ENCODE peak calls at places on chromosomes 12 and 14, in eight cellular contexts. One of them, this sample, is unnamed.

GRCh38 chr12:125017801-125018200 is 24.4 kb downstream of the BRI3BP start:
- DNase-seq in sciatic nerve: no peak
- DNase-seq in GM03348: no peak
- DNase-seq in ovary: no peak
- DNase-seq in stimulated activated CD4-positive, alpha-beta T cell treated with anti-CD3 and anti-CD28 coated beads, TNF-alpha, amount 100 ng/mL, for 1 hour: no peak
- DNase-seq in Daoy: no peak
- DNase-seq in HFFc6: no peak
- DNase-seq in activated effector memory CD4-positive, alpha-beta T cell treated with Interleukin-2 at 50 U/mL for 16 hours: no peak
- DNase-seq in this sample: peak; percentile 46

GRCh38 chr12:131365821-131366260 is 345.0 kb upstream of the SFSWAP start:
- DNase-seq in activated effector memory CD4-positive, alpha-beta T cell treated with Interleukin-2 at 50 U/mL for 16 hours: no peak
- DNase-seq in HFFc6: no peak
- DNase-seq in sciatic nerve: no peak
- DNase-seq in stimulated activated CD4-positive, alpha-beta T cell treated with anti-CD3 and anti-CD28 coated beads, TNF-alpha, amount 100 ng/mL, for 1 hour: no peak
- DNase-seq in GM03348: no peak
- DNase-seq in Daoy: no peak
- DNase-seq in ovary: no peak
- DNase-seq in this sample: no peak

GRCh38 chr14:96852823-96853422 is 55.7 kb downstream of the VRK1 start:
- DNase-seq in GM03348: peak; percentile 55
- DNase-seq in ovary: no peak
- DNase-seq in Daoy: peak; percentile 40
- DNase-seq in stimulated activated CD4-positive, alpha-beta T cell treated with anti-CD3 and anti-CD28 coated beads, TNF-alpha, amount 100 ng/mL, for 1 hour: no peak
- DNase-seq in activated effector memory CD4-positive, alpha-beta T cell treated with Interleukin-2 at 50 U/mL for 16 hours: no peak
- DNase-seq in HFFc6: peak; percentile 52
- DNase-seq in sciatic nerve: no peak
- DNase-seq in this sample: no peak

GRCh38 chr12:55624056-55624455 is 12.6 kb upstream of the OR10P1 start:
- DNase-seq in GM03348: no peak
- DNase-seq in Daoy: peak; percentile 18
- DNase-seq in stimulated activated CD4-positive, alpha-beta T cell treated with anti-CD3 and anti-CD28 coated beads, TNF-alpha, amount 100 ng/mL, for 1 hour: no peak
- DNase-seq in HFFc6: no peak
- DNase-seq in activated effector memory CD4-positive, alpha-beta T cell treated with Interleukin-2 at 50 U/mL for 16 hours: no peak
- DNase-seq in ovary: no peak
- DNase-seq in sciatic nerve: no peak
- DNase-seq in this sample: no peak

GRCh38 chr12:6334359-6334758 is 7.5 kb downstream of the TNFRSF1A start:
- DNase-seq in GM03348: no peak
- DNase-seq in activated effector memory CD4-positive, alpha-beta T cell treated with Interleukin-2 at 50 U/mL for 16 hours: no peak
- DNase-seq in ovary: no peak
- DNase-seq in stimulated activated CD4-positive, alpha-beta T cell treated with anti-CD3 and anti-CD28 coated beads, TNF-alpha, amount 100 ng/mL, for 1 hour: no peak
- DNase-seq in sciatic nerve: no peak
- DNase-seq in Daoy: no peak
- DNase-seq in HFFc6: no peak
- DNase-seq in this sample: no peak

GRCh38 chr14:81743605-81744004 is 210.0 kb upstream of the SEL1L start:
- DNase-seq in stimulated activated CD4-positive, alpha-beta T cell treated with anti-CD3 and anti-CD28 coated beads, TNF-alpha, amount 100 ng/mL, for 1 hour: no peak
- DNase-seq in HFFc6: no peak
- DNase-seq in ovary: no peak
- DNase-seq in activated effector memory CD4-positive, alpha-beta T cell treated with Interleukin-2 at 50 U/mL for 16 hours: no peak
- DNase-seq in GM03348: no peak
- DNase-seq in Daoy: no peak
- DNase-seq in sciatic nerve: no peak
- DNase-seq in this sample: no peak

GRCh38 chr12:121036810-121037326 is 2.2 kb downstream of the OASL start:
- DNase-seq in HFFc6: peak; percentile 75
- DNase-seq in sciatic nerve: no peak
- DNase-seq in activated effector memory CD4-positive, alpha-beta T cell treated with Interleukin-2 at 50 U/mL for 16 hours: no peak
- DNase-seq in stimulated activated CD4-positive, alpha-beta T cell treated with anti-CD3 and anti-CD28 coated beads, TNF-alpha, amount 100 ng/mL, for 1 hour: no peak
- DNase-seq in ovary: no peak
- DNase-seq in GM03348: peak; percentile 85
- DNase-seq in Daoy: peak; percentile 69
- DNase-seq in this sample: no peak

GRCh38 chr12:30863839-30864238 is 62.7 kb upstream of the TSPAN11 start:
- DNase-seq in HFFc6: no peak
- DNase-seq in Daoy: no peak
- DNase-seq in sciatic nerve: no peak
- DNase-seq in ovary: no peak
- DNase-seq in GM03348: no peak
- DNase-seq in activated effector memory CD4-positive, alpha-beta T cell treated with Interleukin-2 at 50 U/mL for 16 hours: no peak
- DNase-seq in stimulated activated CD4-positive, alpha-beta T cell treated with anti-CD3 and anti-CD28 coated beads, TNF-alpha, amount 100 ng/mL, for 1 hour: no peak
- DNase-seq in this sample: no peak

GRCh38 chr14:52080817-52081755 is 12.2 kb upstream of the NID2 start:
- DNase-seq in sciatic nerve: no peak
- DNase-seq in activated effector memory CD4-positive, alpha-beta T cell treated with Interleukin-2 at 50 U/mL for 16 hours: no peak
- DNase-seq in GM03348: peak; percentile 70
- DNase-seq in ovary: no peak
- DNase-seq in Daoy: peak; percentile 90
- DNase-seq in stimulated activated CD4-positive, alpha-beta T cell treated with anti-CD3 and anti-CD28 coated beads, TNF-alpha, amount 100 ng/mL, for 1 hour: no peak
- DNase-seq in HFFc6: peak; percentile 93
- DNase-seq in this sample: no peak

GRCh38 chr12:28172434-28173030 is 17.7 kb upstream of the CCDC91 start:
- DNase-seq in ovary: no peak
- DNase-seq in GM03348: peak; percentile 70
- DNase-seq in sciatic nerve: no peak
- DNase-seq in stimulated activated CD4-positive, alpha-beta T cell treated with anti-CD3 and anti-CD28 coated beads, TNF-alpha, amount 100 ng/mL, for 1 hour: no peak
- DNase-seq in HFFc6: peak; percentile 60
- DNase-seq in Daoy: peak; percentile 72
- DNase-seq in activated effector memory CD4-positive, alpha-beta T cell treated with Interleukin-2 at 50 U/mL for 16 hours: no peak
- DNase-seq in this sample: no peak

GRCh38 chr12:67720383-67720856 is 71.9 kb downstream of the DYRK2 start:
- DNase-seq in activated effector memory CD4-positive, alpha-beta T cell treated with Interleukin-2 at 50 U/mL for 16 hours: no peak
- DNase-seq in stimulated activated CD4-positive, alpha-beta T cell treated with anti-CD3 and anti-CD28 coated beads, TNF-alpha, amount 100 ng/mL, for 1 hour: no peak
- DNase-seq in ovary: no peak
- DNase-seq in GM03348: peak; percentile 70
- DNase-seq in HFFc6: peak; percentile 79
- DNase-seq in sciatic nerve: no peak
- DNase-seq in Daoy: peak; percentile 57
- DNase-seq in this sample: no peak

GRCh38 chr14:50785506-50786063 is 45.4 kb downstream of the NIN start:
- DNase-seq in activated effector memory CD4-positive, alpha-beta T cell treated with Interleukin-2 at 50 U/mL for 16 hours: no peak
- DNase-seq in sciatic nerve: no peak
- DNase-seq in stimulated activated CD4-positive, alpha-beta T cell treated with anti-CD3 and anti-CD28 coated beads, TNF-alpha, amount 100 ng/mL, for 1 hour: no peak
- DNase-seq in GM03348: no peak
- DNase-seq in Daoy: no peak
- DNase-seq in HFFc6: no peak
- DNase-seq in ovary: no peak
- DNase-seq in this sample: no peak

GRCh38 chr14:98704441-98704840 is 567.6 kb downstream of the BCL11B start:
- DNase-seq in GM03348: no peak
- DNase-seq in stimulated activated CD4-positive, alpha-beta T cell treated with anti-CD3 and anti-CD28 coated beads, TNF-alpha, amount 100 ng/mL, for 1 hour: no peak
- DNase-seq in sciatic nerve: no peak
- DNase-seq in HFFc6: no peak
- DNase-seq in activated effector memory CD4-positive, alpha-beta T cell treated with Interleukin-2 at 50 U/mL for 16 hours: peak; percentile 18
- DNase-seq in ovary: no peak
- DNase-seq in Daoy: no peak
- DNase-seq in this sample: no peak

GRCh38 chr12:25308761-25309160 is 58.0 kb upstream of the KRAS start:
- DNase-seq in HFFc6: peak; percentile 42
- DNase-seq in Daoy: no peak
- DNase-seq in ovary: no peak
- DNase-seq in GM03348: peak; percentile 19
- DNase-seq in activated effector memory CD4-positive, alpha-beta T cell treated with Interleukin-2 at 50 U/mL for 16 hours: no peak
- DNase-seq in sciatic nerve: no peak
- DNase-seq in stimulated activated CD4-positive, alpha-beta T cell treated with anti-CD3 and anti-CD28 coated beads, TNF-alpha, amount 100 ng/mL, for 1 hour: no peak
- DNase-seq in this sample: no peak

GRCh38 chr14:92500491-92500941 is 13.1 kb upstream of the RIN3 start:
- DNase-seq in HFFc6: no peak
- DNase-seq in GM03348: no peak
- DNase-seq in Daoy: no peak
- DNase-seq in sciatic nerve: no peak
- DNase-seq in stimulated activated CD4-positive, alpha-beta T cell treated with anti-CD3 and anti-CD28 coated beads, TNF-alpha, amount 100 ng/mL, for 1 hour: no peak
- DNase-seq in activated effector memory CD4-positive, alpha-beta T cell treated with Interleukin-2 at 50 U/mL for 16 hours: no peak
- DNase-seq in ovary: no peak
- DNase-seq in this sample: no peak

GRCh38 chr12:1883513-1883912 is 34.9 kb downstream of the CACNA2D4 start:
- DNase-seq in sciatic nerve: no peak
- DNase-seq in GM03348: peak; percentile 5
- DNase-seq in stimulated activated CD4-positive, alpha-beta T cell treated with anti-CD3 and anti-CD28 coated beads, TNF-alpha, amount 100 ng/mL, for 1 hour: no peak
- DNase-seq in Daoy: no peak
- DNase-seq in HFFc6: no peak
- DNase-seq in activated effector memory CD4-positive, alpha-beta T cell treated with Interleukin-2 at 50 U/mL for 16 hours: no peak
- DNase-seq in ovary: no peak
- DNase-seq in this sample: no peak

GRCh38 chr14:53004976-53005375 is 54.1 kb upstream of the FERMT2 start:
- DNase-seq in sciatic nerve: no peak
- DNase-seq in ovary: no peak
- DNase-seq in HFFc6: no peak
- DNase-seq in GM03348: no peak
- DNase-seq in Daoy: no peak
- DNase-seq in stimulated activated CD4-positive, alpha-beta T cell treated with anti-CD3 and anti-CD28 coated beads, TNF-alpha, amount 100 ng/mL, for 1 hour: no peak
- DNase-seq in activated effector memory CD4-positive, alpha-beta T cell treated with Interleukin-2 at 50 U/mL for 16 hours: no peak
- DNase-seq in this sample: no peak

GRCh38 chr14:55814064-55814463 is 234.1 kb downstream of the KTN1 start:
- DNase-seq in GM03348: no peak
- DNase-seq in HFFc6: no peak
- DNase-seq in ovary: no peak
- DNase-seq in stimulated activated CD4-positive, alpha-beta T cell treated with anti-CD3 and anti-CD28 coated beads, TNF-alpha, amount 100 ng/mL, for 1 hour: no peak
- DNase-seq in sciatic nerve: no peak
- DNase-seq in Daoy: peak; percentile 24
- DNase-seq in activated effector memory CD4-positive, alpha-beta T cell treated with Interleukin-2 at 50 U/mL for 16 hours: no peak
- DNase-seq in this sample: no peak

GRCh38 chr12:123655420-123655819 is 15.5 kb upstream of the TCTN2 start:
- DNase-seq in Daoy: no peak
- DNase-seq in stimulated activated CD4-positive, alpha-beta T cell treated with anti-CD3 and anti-CD28 coated beads, TNF-alpha, amount 100 ng/mL, for 1 hour: no peak
- DNase-seq in GM03348: no peak
- DNase-seq in sciatic nerve: no peak
- DNase-seq in ovary: no peak
- DNase-seq in HFFc6: no peak
- DNase-seq in activated effector memory CD4-positive, alpha-beta T cell treated with Interleukin-2 at 50 U/mL for 16 hours: no peak
- DNase-seq in this sample: no peak

GRCh38 chr14:74444866-74445265 is 18.9 kb upstream of the SYNDIG1L start:
- DNase-seq in stimulated activated CD4-positive, alpha-beta T cell treated with anti-CD3 and anti-CD28 coated beads, TNF-alpha, amount 100 ng/mL, for 1 hour: no peak
- DNase-seq in ovary: no peak
- DNase-seq in activated effector memory CD4-positive, alpha-beta T cell treated with Interleukin-2 at 50 U/mL for 16 hours: no peak
- DNase-seq in GM03348: no peak
- DNase-seq in Daoy: no peak
- DNase-seq in HFFc6: no peak
- DNase-seq in sciatic nerve: peak; percentile 1
- DNase-seq in this sample: no peak

GRCh38 chr14:68589447-68590232 is 203.2 kb downstream of the ZFP36L1 start:
- DNase-seq in stimulated activated CD4-positive, alpha-beta T cell treated with anti-CD3 and anti-CD28 coated beads, TNF-alpha, amount 100 ng/mL, for 1 hour: no peak
- DNase-seq in HFFc6: no peak
- DNase-seq in GM03348: peak; percentile 84
- DNase-seq in sciatic nerve: no peak
- DNase-seq in activated effector memory CD4-positive, alpha-beta T cell treated with Interleukin-2 at 50 U/mL for 16 hours: no peak
- DNase-seq in Daoy: no peak
- DNase-seq in ovary: peak; percentile 79
- DNase-seq in this sample: no peak

GRCh38 chr14:99725774-99726537 is 41.9 kb downstream of the CYP46A1 start:
- DNase-seq in sciatic nerve: peak; percentile 43
- DNase-seq in GM03348: no peak
- DNase-seq in stimulated activated CD4-positive, alpha-beta T cell treated with anti-CD3 and anti-CD28 coated beads, TNF-alpha, amount 100 ng/mL, for 1 hour: no peak
- DNase-seq in activated effector memory CD4-positive, alpha-beta T cell treated with Interleukin-2 at 50 U/mL for 16 hours: no peak
- DNase-seq in HFFc6: no peak
- DNase-seq in ovary: no peak
- DNase-seq in Daoy: peak; percentile 2
- DNase-seq in this sample: peak; percentile 44

GRCh38 chr12:55972045-55972843 is 1.6 kb upstream of the RAB5B start:
- DNase-seq in GM03348: peak; percentile 55
- DNase-seq in Daoy: peak; percentile 41
- DNase-seq in activated effector memory CD4-positive, alpha-beta T cell treated with Interleukin-2 at 50 U/mL for 16 hours: no peak
- DNase-seq in HFFc6: peak; percentile 65
- DNase-seq in sciatic nerve: no peak
- DNase-seq in stimulated activated CD4-positive, alpha-beta T cell treated with anti-CD3 and anti-CD28 coated beads, TNF-alpha, amount 100 ng/mL, for 1 hour: no peak
- DNase-seq in ovary: no peak
- DNase-seq in this sample: no peak